ENCODE peak calls at places on chromosomes 11 and 22, in four cellular contexts. X is body of pancreas, M is B cell, W is HCT116. C is an unnamed sample.

GRCh38 chr11:71267807-71268421 is 15.5 kb upstream of the SHANK2 start:
- DNase-seq in X (no peak), M (no peak), W (no peak), C (no peak)

GRCh38 chr11:1836011-1836945 is 1.5 kb downstream of the SYT8 start:
- DNase-seq in M (no peak), W (no peak), X (peak), C (no peak)

GRCh38 chr11:119417726-119418540 is 5.0 kb downstream of the THY1 start:
- DNase-seq in X (no peak), M (no peak), W (no peak), C (no peak)

GRCh38 chr11:116976941-116977570 is 121.2 kb downstream of the SIK3 start:
- DNase-seq in W (no peak), M (no peak), X (no peak), C (no peak)

GRCh38 chr11:8178297-8178696 is 9.5 kb upstream of the RIC3 start:
- DNase-seq in W (no peak), X (no peak), M (no peak), C (no peak)

GRCh38 chr11:57566035-57566504 is 1.4 kb downstream of the UBE2L6 start:
- DNase-seq in X (no peak), W (no peak), M (peak), C (no peak)

GRCh38 chr11:120608061-120608460 is 96.5 kb downstream of the GRIK4 start:
- DNase-seq in W (no peak), M (no peak), X (no peak), C (no peak)

GRCh38 chr11:74683941-74684481 is 47.2 kb downstream of the CHRDL2 start:
- DNase-seq in M (no peak), X (peak), W (no peak), C (peak)

GRCh38 chr11:129951201-129951882 is 51.3 kb downstream of the PRDM10 start:
- DNase-seq in X (no peak), M (no peak), W (no peak), C (no peak)

GRCh38 chr11:36164522-36165250 is 124.5 kb downstream of the COMMD9 start:
- DNase-seq in M (no peak), X (no peak), W (no peak), C (no peak)

GRCh38 chr11:77547863-77548551 is 41.7 kb upstream of the AQP11 start:
- DNase-seq in W (peak), M (peak), X (peak), C (no peak)

DNA sequence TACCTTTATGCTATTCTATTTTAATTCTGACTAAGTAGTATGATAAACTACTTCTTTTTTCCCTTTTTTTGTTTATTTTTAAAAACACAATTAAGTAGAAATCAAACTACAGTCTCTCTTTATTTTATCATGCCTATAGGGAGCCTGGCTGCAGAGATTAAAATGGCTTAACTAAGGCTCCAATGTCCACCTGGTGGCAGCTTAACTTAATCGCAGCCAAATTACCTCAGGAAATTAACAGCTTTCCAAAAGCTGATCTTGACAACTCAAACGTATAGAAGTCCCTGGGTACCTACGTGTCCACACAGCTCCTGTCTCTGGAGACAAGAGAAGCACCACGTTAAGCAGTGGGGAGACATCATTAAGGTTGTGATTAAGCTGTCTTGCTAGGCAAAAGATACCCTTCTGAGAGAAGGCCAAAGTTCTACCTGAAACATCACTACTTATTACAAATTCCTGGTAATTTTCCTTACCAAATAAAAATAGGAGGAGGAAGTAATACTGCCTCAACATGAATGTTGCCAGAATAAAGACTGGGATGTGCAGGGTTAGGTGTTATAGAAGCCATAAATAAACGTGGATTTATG is 63.2 kb upstream of the SNX19 start:
- DNase-seq in M (no peak), X (no peak), W (no peak), C (no peak)
- TF ChIP-seq CTCF in M (no peak), X (no peak), W (peak), C (peak)

GRCh38 chr11:111018571-111018970 is 227.0 kb upstream of the POU2AF2 start:
- DNase-seq in M (no peak), X (no peak), W (no peak), C (no peak)

GRCh38 chr11:111021131-111021530 is 224.4 kb upstream of the POU2AF2 start:
- DNase-seq in W (no peak), M (no peak), X (no peak), C (no peak)

GRCh38 chr11:111019931-111020381 is 225.6 kb upstream of the POU2AF2 start:
- DNase-seq in W (no peak), X (no peak), M (no peak), C (no peak)

GRCh38 chr11:111019449-111019848 is 226.1 kb upstream of the POU2AF2 start:
- DNase-seq in M (no peak), W (no peak), X (no peak), C (no peak)
- TF ChIP-seq CTCF in M (no peak), W (no peak), X (no peak), C (no peak)

GRCh38 chr11:99686838-99687237 is 666.1 kb downstream of the CNTN5 start:
- DNase-seq in X (no peak), W (no peak), M (no peak), C (no peak)

GRCh38 chr11:99682646-99683045 is 661.9 kb downstream of the CNTN5 start:
- DNase-seq in X (no peak), M (no peak), W (no peak), C (no peak)

GRCh38 chr11:99683933-99684332 is 663.2 kb downstream of the CNTN5 start:
- DNase-seq in M (no peak), X (no peak), W (no peak), C (no peak)

GRCh38 chr11:99682171-99682570 is 661.4 kb downstream of the CNTN5 start:
- DNase-seq in W (no peak), M (no peak), X (no peak), C (no peak)

DNA sequence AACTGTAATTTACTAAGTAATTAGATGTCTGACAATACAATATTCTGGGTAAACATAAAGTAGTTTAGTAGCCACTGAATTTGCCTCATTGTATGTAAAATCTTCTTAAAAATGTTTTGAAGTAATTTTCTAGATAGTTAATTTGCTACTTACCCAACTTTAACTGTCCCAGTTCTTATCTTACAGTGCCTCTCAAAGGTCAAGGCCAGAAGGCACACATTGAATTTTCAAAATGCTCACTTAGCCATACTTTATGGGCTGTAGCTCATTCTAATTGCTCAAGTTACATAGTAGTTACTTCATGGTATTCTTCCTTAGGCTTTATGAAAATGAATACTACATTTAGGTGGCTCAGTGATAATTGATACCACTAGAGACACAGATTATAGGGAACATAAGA is 666.6 kb downstream of the CNTN5 start:
- DNase-seq in M (no peak), W (no peak), X (no peak), C (no peak)
- TF ChIP-seq CTCF in M (no peak), W (no peak), X (no peak), C (peak)

GRCh38 chr22:41367039-41367679 is 14.6 kb upstream of the TEF start:
- DNase-seq in M (no peak), W (peak), X (peak), C (peak)
- TF ChIP-seq CTCF in M (no peak), W (peak), X (no peak), C (peak)

DNA sequence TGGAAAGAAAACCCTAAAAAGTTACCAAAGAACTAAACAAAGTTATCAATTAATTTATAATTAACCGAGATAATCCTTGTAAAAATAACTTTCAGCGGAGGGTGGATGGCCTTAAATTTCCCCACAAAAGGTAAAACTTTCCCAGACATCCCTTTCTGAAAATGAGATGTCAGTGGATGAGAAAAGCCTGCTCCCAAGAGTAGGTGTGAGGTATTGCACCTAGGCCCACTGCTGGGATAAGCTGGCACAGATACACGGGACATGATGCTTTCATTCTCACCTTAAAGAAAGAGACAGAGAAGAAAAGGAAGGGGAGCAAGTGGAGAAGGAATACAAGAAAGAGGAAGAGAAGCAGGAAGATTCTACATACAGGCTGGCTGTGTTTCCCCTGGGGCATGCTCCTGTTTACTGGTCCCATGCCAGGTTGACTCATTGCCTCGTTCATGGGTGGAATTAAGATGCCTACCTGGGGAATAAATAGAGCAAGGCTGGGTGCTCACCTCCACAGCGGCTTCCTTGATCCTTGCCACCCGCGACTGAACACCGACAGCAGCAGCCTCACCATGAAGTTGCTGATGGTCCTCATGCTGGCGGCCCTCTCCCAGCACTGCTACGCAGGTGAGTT is at the start of gene SCGB2A2:
- DNase-seq in W (peak), M (no peak), X (peak), C (no peak)
- TF ChIP-seq CTCF in W (peak), M (no peak), X (no peak), C (peak)

GRCh38 chr11:69106124-69106811 is 49.5 kb upstream of the SMIM38 start:
- DNase-seq in M (no peak), X (peak), W (no peak), C (no peak)
- TF ChIP-seq CTCF in M (no peak), X (no peak), W (no peak), C (no peak)

GRCh38 chr11:97557399-97557798 is 1167.6 kb downstream of the JRKL start:
- DNase-seq in W (no peak), M (no peak), X (no peak), C (no peak)
- TF ChIP-seq CTCF in W (no peak), M (no peak), X (no peak), C (peak)

C was measured in chondrocyte.